ENCODE peak calls at places on chromosomes 5 and 9, in seven cellular contexts. T, Y, B, A, Q, K and G are unnamed samples.

GRCh38 chr5:54689411-54690251 is 172.1 kb downstream of the SNX18 start:
- DNase-seq in T (no peak), Y (no peak), B (no peak), A (no peak), Q (no peak), K (no peak), G (no peak)

GRCh38 chr5:150017606-150018005 is 17.1 kb downstream of the HMGXB3 start:
- DNase-seq in T (no peak), Y (peak), B (no peak), A (no peak), Q (no peak), K (no peak), G (no peak)

GRCh38 chr9:21576331-21577189 is 94.4 kb upstream of the IFNE start:
- DNase-seq in T (no peak), Y (peak), B (no peak), A (no peak), Q (peak), K (no peak), G (no peak)

GRCh38 chr5:119031905-119032304 is 39.0 kb upstream of the DMXL1 start:
- DNase-seq in T (no peak), Y (no peak), B (no peak), A (no peak), Q (no peak), K (no peak), G (no peak)

GRCh38 chr9:133421615-133422542 is at the start of gene ADAMTS13:
- DNase-seq in T (no peak), Y (no peak), B (no peak), A (no peak), Q (no peak), K (no peak), G (no peak)

GRCh38 chr5:74342948-74343682 is 297.4 kb downstream of the ENC1 start:
- DNase-seq in T (no peak), Y (no peak), B (no peak), A (peak), Q (no peak), K (no peak), G (no peak)

GRCh38 chr9:133713211-133713959 is 24.8 kb downstream of the SARDH start:
- DNase-seq in T (no peak), Y (no peak), B (peak), A (no peak), Q (no peak), K (no peak), G (no peak)

GRCh38 chr5:104189909-104190308 is 627.3 kb upstream of the NUDT12 start:
- DNase-seq in T (no peak), Y (peak), B (no peak), A (no peak), Q (no peak), K (no peak), G (no peak)